ENCODE peak calls at places on chromosomes 4 and X, in five cellular contexts. One of them, this sample, is unnamed.

GRCh38 chr4:111334356-111334755 is 711.5 kb upstream of the PITX2 start:
- DNase-seq in brain microvascular endothelial cell: no peak
- DNase-seq in kidney: no peak
- DNase-seq in psoas muscle: no peak
- DNase-seq in CD8-positive, alpha-beta memory T cell: no peak
- DNase-seq in this sample: no peak

GRCh38 chrX:130158311-130158710 is 7.3 kb downstream of the AIFM1 start:
- DNase-seq in kidney: no peak
- DNase-seq in psoas muscle: no peak
- DNase-seq in brain microvascular endothelial cell: no peak
- DNase-seq in CD8-positive, alpha-beta memory T cell: no peak
- DNase-seq in this sample: no peak

GRCh38 chr4:95362066-95362465 is 186.7 kb downstream of the UNC5C start:
- DNase-seq in psoas muscle: no peak
- DNase-seq in brain microvascular endothelial cell: no peak
- DNase-seq in kidney: no peak
- DNase-seq in CD8-positive, alpha-beta memory T cell: no peak
- DNase-seq in this sample: no peak

GRCh38 chr4:10083861-10084641 is 32.5 kb downstream of the WDR1 start:
- DNase-seq in CD8-positive, alpha-beta memory T cell: no peak
- DNase-seq in brain microvascular endothelial cell: no peak
- DNase-seq in kidney: peak
- DNase-seq in psoas muscle: no peak
- DNase-seq in this sample: no peak

GRCh38 chr4:71266090-71266794 is 72.6 kb upstream of the SLC4A4 start:
- DNase-seq in CD8-positive, alpha-beta memory T cell: no peak
- DNase-seq in kidney: no peak
- DNase-seq in brain microvascular endothelial cell: peak
- DNase-seq in psoas muscle: peak
- DNase-seq in this sample: no peak

GRCh38 chr4:84796388-84796787 is 170.1 kb downstream of the WDFY3 start:
- DNase-seq in brain microvascular endothelial cell: no peak
- DNase-seq in kidney: no peak
- DNase-seq in psoas muscle: no peak
- DNase-seq in CD8-positive, alpha-beta memory T cell: no peak
- DNase-seq in this sample: no peak

GRCh38 chr4:111802191-111802590 is 343.1 kb upstream of the FAM241A start:
- DNase-seq in psoas muscle: no peak
- DNase-seq in CD8-positive, alpha-beta memory T cell: no peak
- DNase-seq in brain microvascular endothelial cell: no peak
- DNase-seq in kidney: no peak
- DNase-seq in this sample: no peak

GRCh38 chr4:48489683-48490011 is 405 bp upstream of the ZAR1 start:
- DNase-seq in CD8-positive, alpha-beta memory T cell: no peak
- DNase-seq in psoas muscle: no peak
- DNase-seq in brain microvascular endothelial cell: no peak
- DNase-seq in kidney: no peak
- DNase-seq in this sample: no peak

GRCh38 chr4:98150092-98150761 is 7.0 kb upstream of the STPG2 start:
- DNase-seq in brain microvascular endothelial cell: no peak
- DNase-seq in CD8-positive, alpha-beta memory T cell: no peak
- DNase-seq in kidney: no peak
- DNase-seq in psoas muscle: no peak
- DNase-seq in this sample: no peak

GRCh38 chrX:119118780-119119395 is 8.7 kb downstream of the KIAA1210 start:
- DNase-seq in CD8-positive, alpha-beta memory T cell: peak
- DNase-seq in kidney: no peak
- DNase-seq in brain microvascular endothelial cell: peak
- DNase-seq in psoas muscle: peak
- DNase-seq in this sample: peak

GRCh38 chr4:138401330-138401729 is 159.2 kb upstream of the SLC7A11 start:
- DNase-seq in psoas muscle: peak
- DNase-seq in kidney: peak
- DNase-seq in CD8-positive, alpha-beta memory T cell: no peak
- DNase-seq in brain microvascular endothelial cell: no peak
- DNase-seq in this sample: no peak

GRCh38 chr4:174681723-174682300 is 147.2 kb downstream of the GLRA3 start:
- DNase-seq in psoas muscle: no peak
- DNase-seq in brain microvascular endothelial cell: peak
- DNase-seq in kidney: no peak
- DNase-seq in CD8-positive, alpha-beta memory T cell: no peak
- DNase-seq in this sample: no peak

GRCh38 chrX:135651647-135652295 is 61.7 kb upstream of the CT45A1 start:
- DNase-seq in kidney: no peak
- DNase-seq in CD8-positive, alpha-beta memory T cell: no peak
- DNase-seq in brain microvascular endothelial cell: no peak
- DNase-seq in psoas muscle: no peak
- DNase-seq in this sample: no peak

GRCh38 chrX:39174761-39175417 is 373.6 kb downstream of the MID1IP1 start:
- DNase-seq in CD8-positive, alpha-beta memory T cell: no peak
- DNase-seq in kidney: no peak
- DNase-seq in brain microvascular endothelial cell: no peak
- DNase-seq in psoas muscle: no peak
- DNase-seq in this sample: no peak

GRCh38 chr4:21593268-21594002 is 355.1 kb downstream of the KCNIP4 start:
- DNase-seq in brain microvascular endothelial cell: no peak
- DNase-seq in kidney: no peak
- DNase-seq in CD8-positive, alpha-beta memory T cell: no peak
- DNase-seq in psoas muscle: no peak
- DNase-seq in this sample: no peak

GRCh38 chr4:7845493-7846124 is 94.1 kb downstream of the AFAP1 start:
- DNase-seq in psoas muscle: no peak
- DNase-seq in brain microvascular endothelial cell: no peak
- DNase-seq in CD8-positive, alpha-beta memory T cell: no peak
- DNase-seq in kidney: no peak
- DNase-seq in this sample: no peak

GRCh38 chr4:6767341-6767724 is 15.2 kb upstream of the KIAA0232 start:
- DNase-seq in brain microvascular endothelial cell: no peak
- DNase-seq in kidney: peak
- DNase-seq in psoas muscle: no peak
- DNase-seq in CD8-positive, alpha-beta memory T cell: no peak
- DNase-seq in this sample: no peak

GRCh38 chr4:42655921-42656735 is 777 bp downstream of the ATP8A1 start:
- DNase-seq in brain microvascular endothelial cell: no peak
- DNase-seq in CD8-positive, alpha-beta memory T cell: peak
- DNase-seq in kidney: peak
- DNase-seq in psoas muscle: peak
- DNase-seq in this sample: no peak

GRCh38 chr4:55385201-55385649 is 10.5 kb upstream of the TMEM165 start:
- DNase-seq in kidney: no peak
- DNase-seq in psoas muscle: no peak
- DNase-seq in brain microvascular endothelial cell: peak
- DNase-seq in CD8-positive, alpha-beta memory T cell: no peak
- DNase-seq in this sample: no peak

GRCh38 chrX:48761674-48762471 is at the start of gene GLOD5:
- DNase-seq in kidney: no peak
- DNase-seq in brain microvascular endothelial cell: no peak
- DNase-seq in CD8-positive, alpha-beta memory T cell: no peak
- DNase-seq in psoas muscle: no peak
- DNase-seq in this sample: no peak

GRCh38 chr4:83013931-83014330 is 3.3 kb upstream of the LIN54 start:
- DNase-seq in psoas muscle: no peak
- DNase-seq in kidney: no peak
- DNase-seq in brain microvascular endothelial cell: no peak
- DNase-seq in CD8-positive, alpha-beta memory T cell: no peak
- DNase-seq in this sample: no peak

GRCh38 chrX:151009582-151009981 is 26.4 kb downstream of the HMGB3 start:
- DNase-seq in kidney: no peak
- DNase-seq in brain microvascular endothelial cell: no peak
- DNase-seq in psoas muscle: no peak
- DNase-seq in CD8-positive, alpha-beta memory T cell: no peak
- DNase-seq in this sample: no peak

GRCh38 chr4:52861879-52862604 is at the start of gene RASL11B:
- DNase-seq in kidney: peak
- DNase-seq in psoas muscle: peak
- DNase-seq in brain microvascular endothelial cell: peak
- DNase-seq in CD8-positive, alpha-beta memory T cell: peak
- DNase-seq in this sample: no peak
- H3K27ac ChIP-seq in kidney: peak
- H3K27ac ChIP-seq in psoas muscle: peak
- H3K27ac ChIP-seq in brain microvascular endothelial cell: no peak
- H3K27ac ChIP-seq in CD8-positive, alpha-beta memory T cell: no peak
- H3K27ac ChIP-seq in this sample: no peak

DNA sequence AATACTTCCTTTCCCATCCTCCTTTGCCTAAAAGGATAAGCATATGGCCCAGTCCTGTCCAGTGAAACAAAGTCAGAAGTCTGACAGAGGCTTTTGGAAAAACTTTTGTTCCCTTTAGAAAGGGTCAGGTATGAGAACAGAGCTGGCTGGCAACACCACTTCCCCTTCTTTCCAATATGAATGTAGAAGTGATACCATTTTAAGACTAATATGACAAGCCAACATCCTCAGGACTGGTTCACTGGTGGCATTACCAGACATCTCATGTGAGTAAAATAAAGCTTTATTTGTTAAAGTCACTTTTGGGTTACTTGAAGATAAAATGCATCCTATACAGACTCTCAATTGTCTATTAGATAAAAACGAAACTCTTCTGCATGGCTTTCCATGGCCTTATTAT is 83.6 kb upstream of the PTCHD1 start:
- DNase-seq in kidney: no peak
- DNase-seq in brain microvascular endothelial cell: no peak
- DNase-seq in psoas muscle: no peak
- DNase-seq in CD8-positive, alpha-beta memory T cell: no peak
- DNase-seq in this sample: no peak
- H3K4me3 ChIP-seq in kidney: no peak
- H3K4me3 ChIP-seq in brain microvascular endothelial cell: no peak
- H3K4me3 ChIP-seq in psoas muscle: no peak
- H3K4me3 ChIP-seq in CD8-positive, alpha-beta memory T cell: no peak
- H3K4me3 ChIP-seq in this sample: no peak

DNA sequence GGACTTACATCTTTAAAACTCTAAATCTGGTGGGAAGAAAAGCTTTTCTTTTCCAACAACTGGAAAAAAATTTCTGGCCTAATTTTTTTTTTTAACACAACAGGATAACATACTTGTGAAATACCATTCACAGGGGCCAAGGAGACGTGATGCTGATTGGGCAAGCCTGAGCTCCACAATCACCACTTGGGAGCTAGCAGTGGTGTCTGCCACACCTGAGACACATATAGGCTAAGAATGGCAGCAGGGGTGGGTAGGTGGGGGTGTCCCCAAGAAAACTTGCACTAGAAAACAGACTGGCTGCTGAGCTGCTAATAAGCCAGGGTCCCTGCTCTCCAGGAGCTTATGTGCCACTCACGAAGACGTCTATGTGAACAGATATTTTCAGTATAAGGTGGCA is 5.6 kb upstream of the PKD2 start:
- DNase-seq in psoas muscle: no peak
- DNase-seq in CD8-positive, alpha-beta memory T cell: no peak
- DNase-seq in brain microvascular endothelial cell: no peak
- DNase-seq in kidney: no peak
- DNase-seq in this sample: no peak
- H3K27ac ChIP-seq in psoas muscle: no peak
- H3K27ac ChIP-seq in CD8-positive, alpha-beta memory T cell: no peak
- H3K27ac ChIP-seq in brain microvascular endothelial cell: no peak
- H3K27ac ChIP-seq in kidney: no peak
- H3K27ac ChIP-seq in this sample: no peak

GRCh38 chr4:4288098-4288497 is 1.9 kb downstream of the LYAR start:
- DNase-seq in CD8-positive, alpha-beta memory T cell: no peak
- DNase-seq in psoas muscle: no peak
- DNase-seq in kidney: no peak
- DNase-seq in brain microvascular endothelial cell: no peak
- DNase-seq in this sample: no peak
- H3K4me3 ChIP-seq in CD8-positive, alpha-beta memory T cell: no peak
- H3K4me3 ChIP-seq in psoas muscle: no peak
- H3K4me3 ChIP-seq in kidney: no peak
- H3K4me3 ChIP-seq in brain microvascular endothelial cell: no peak
- H3K4me3 ChIP-seq in this sample: no peak

GRCh38 chrX:63511361-63511760 is 160.2 kb upstream of the SPIN4 start:
- DNase-seq in kidney: no peak
- DNase-seq in psoas muscle: no peak
- DNase-seq in CD8-positive, alpha-beta memory T cell: no peak
- DNase-seq in brain microvascular endothelial cell: no peak
- DNase-seq in this sample: no peak

GRCh38 chrX:63513825-63514574 is 162.9 kb upstream of the SPIN4 start:
- DNase-seq in psoas muscle: no peak
- DNase-seq in CD8-positive, alpha-beta memory T cell: no peak
- DNase-seq in kidney: no peak
- DNase-seq in brain microvascular endothelial cell: peak
- DNase-seq in this sample: no peak

GRCh38 chrX:63508668-63509067 is 157.5 kb upstream of the SPIN4 start:
- DNase-seq in kidney: no peak
- DNase-seq in brain microvascular endothelial cell: no peak
- DNase-seq in CD8-positive, alpha-beta memory T cell: no peak
- DNase-seq in psoas muscle: no peak
- DNase-seq in this sample: no peak

DNA sequence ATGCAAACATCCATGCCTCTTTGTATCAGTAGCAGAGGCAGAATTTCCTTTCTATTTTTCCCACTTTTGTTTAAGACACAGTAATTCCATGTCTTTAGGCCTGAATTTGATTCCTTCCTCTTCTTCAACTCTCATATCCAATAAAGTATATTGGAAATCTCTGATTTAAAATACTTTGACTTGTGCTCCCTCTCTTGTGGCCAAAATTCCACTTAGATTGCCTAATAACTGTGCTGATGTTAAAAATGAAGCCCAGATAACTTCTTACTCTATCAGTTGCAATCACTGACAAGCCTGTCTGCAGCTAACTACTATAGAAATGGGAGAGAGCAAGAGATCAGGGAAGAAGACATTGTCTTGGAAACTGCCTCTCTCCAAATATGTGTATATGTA is 163.4 kb upstream of the SPIN4 start:
- DNase-seq in psoas muscle: no peak
- DNase-seq in kidney: no peak
- DNase-seq in brain microvascular endothelial cell: no peak
- DNase-seq in CD8-positive, alpha-beta memory T cell: no peak
- DNase-seq in this sample: no peak
- H3K27ac ChIP-seq in psoas muscle: no peak
- H3K27ac ChIP-seq in kidney: no peak
- H3K27ac ChIP-seq in brain microvascular endothelial cell: peak
- H3K27ac ChIP-seq in CD8-positive, alpha-beta memory T cell: no peak
- H3K27ac ChIP-seq in this sample: no peak

DNA sequence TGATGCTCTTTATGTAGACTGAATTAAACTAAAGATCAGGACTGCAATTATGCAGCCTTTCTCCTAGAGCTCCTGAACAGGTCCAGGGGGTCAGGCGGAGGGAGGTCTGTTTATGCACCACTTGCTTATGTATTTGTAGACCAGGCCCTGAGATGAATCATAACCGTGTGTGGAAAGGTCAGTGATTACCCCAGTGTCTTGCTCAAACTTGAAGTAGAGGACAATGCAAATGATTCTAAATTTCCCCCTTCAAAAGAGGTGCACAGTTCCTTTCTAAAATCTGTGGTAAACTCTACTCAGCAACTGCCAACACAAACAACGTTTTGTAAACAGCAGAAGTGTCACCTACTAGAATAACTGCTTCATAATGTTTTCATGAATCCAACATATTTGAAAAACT is 13.0 kb upstream of the TBC1D9 start:
- DNase-seq in CD8-positive, alpha-beta memory T cell: no peak
- DNase-seq in psoas muscle: no peak
- DNase-seq in brain microvascular endothelial cell: no peak
- DNase-seq in kidney: no peak
- DNase-seq in this sample: no peak
- H3K4me3 ChIP-seq in CD8-positive, alpha-beta memory T cell: no peak
- H3K4me3 ChIP-seq in psoas muscle: no peak
- H3K4me3 ChIP-seq in brain microvascular endothelial cell: no peak
- H3K4me3 ChIP-seq in kidney: no peak
- H3K4me3 ChIP-seq in this sample: no peak

GRCh38 chrX:102975016-102975415 is 37.9 kb downstream of the RAB40AL start:
- DNase-seq in psoas muscle: no peak
- DNase-seq in brain microvascular endothelial cell: no peak
- DNase-seq in CD8-positive, alpha-beta memory T cell: no peak
- DNase-seq in kidney: no peak
- DNase-seq in this sample: no peak
- H3K27ac ChIP-seq in psoas muscle: no peak
- H3K27ac ChIP-seq in brain microvascular endothelial cell: no peak
- H3K27ac ChIP-seq in CD8-positive, alpha-beta memory T cell: no peak
- H3K27ac ChIP-seq in kidney: no peak
- H3K27ac ChIP-seq in this sample: no peak

GRCh38 chrX:68827848-68828562 is 816 bp upstream of the EFNB1 start:
- DNase-seq in kidney: peak
- DNase-seq in brain microvascular endothelial cell: peak
- DNase-seq in CD8-positive, alpha-beta memory T cell: peak
- DNase-seq in psoas muscle: peak
- DNase-seq in this sample: peak
- H3K4me3 ChIP-seq in kidney: peak
- H3K4me3 ChIP-seq in brain microvascular endothelial cell: peak
- H3K4me3 ChIP-seq in CD8-positive, alpha-beta memory T cell: peak
- H3K4me3 ChIP-seq in psoas muscle: peak
- H3K4me3 ChIP-seq in this sample: peak

This sample was measured in Panc1.